ENCODE peak calls at places on chromosomes 1 and 21, in four cellular contexts. One of them, this sample, is unnamed.

GRCh38 chr1:115302390-115302961 is 35.6 kb downstream of the NGF start:
- DNase-seq in hypothalamus: no peak
- DNase-seq in stimulated activated CD4-positive, alpha-beta T cell treated with anti-CD3 and anti-CD28 coated beads, Interleukin-2, amount 100 ng/mL, for 24 hours: no peak
- DNase-seq in anterior cingulate cortex: no peak
- DNase-seq in this sample: no peak

GRCh38 chr1:202210370-202210769 is 16.8 kb downstream of the LGR6 start:
- DNase-seq in anterior cingulate cortex: no peak
- DNase-seq in stimulated activated CD4-positive, alpha-beta T cell treated with anti-CD3 and anti-CD28 coated beads, Interleukin-2, amount 100 ng/mL, for 24 hours: no peak
- DNase-seq in hypothalamus: no peak
- DNase-seq in this sample: no peak

GRCh38 chr21:45643021-45643980 is at the start of gene PCBP3:
- DNase-seq in stimulated activated CD4-positive, alpha-beta T cell treated with anti-CD3 and anti-CD28 coated beads, Interleukin-2, amount 100 ng/mL, for 24 hours: peak; percentile 96
- DNase-seq in hypothalamus: peak; percentile 85
- DNase-seq in anterior cingulate cortex: peak; percentile 96
- DNase-seq in this sample: peak; percentile 94

GRCh38 chr1:212669102-212669501 is 30.5 kb downstream of the BATF3 start:
- DNase-seq in hypothalamus: no peak
- DNase-seq in stimulated activated CD4-positive, alpha-beta T cell treated with anti-CD3 and anti-CD28 coated beads, Interleukin-2, amount 100 ng/mL, for 24 hours: no peak
- DNase-seq in anterior cingulate cortex: no peak
- DNase-seq in this sample: no peak

GRCh38 chr1:64933296-64934070 is 32.9 kb downstream of the JAK1 start:
- DNase-seq in stimulated activated CD4-positive, alpha-beta T cell treated with anti-CD3 and anti-CD28 coated beads, Interleukin-2, amount 100 ng/mL, for 24 hours: no peak
- DNase-seq in hypothalamus: no peak
- DNase-seq in anterior cingulate cortex: no peak
- DNase-seq in this sample: no peak

GRCh38 chr1:66364578-66365391 is 169.2 kb upstream of the SGIP1 start:
- DNase-seq in stimulated activated CD4-positive, alpha-beta T cell treated with anti-CD3 and anti-CD28 coated beads, Interleukin-2, amount 100 ng/mL, for 24 hours: peak; percentile 43
- DNase-seq in anterior cingulate cortex: no peak
- DNase-seq in hypothalamus: no peak
- DNase-seq in this sample: no peak

GRCh38 chr1:30904962-30905335 is 3.6 kb downstream of the SDC3 start:
- DNase-seq in hypothalamus: no peak
- DNase-seq in anterior cingulate cortex: no peak
- DNase-seq in stimulated activated CD4-positive, alpha-beta T cell treated with anti-CD3 and anti-CD28 coated beads, Interleukin-2, amount 100 ng/mL, for 24 hours: no peak
- DNase-seq in this sample: no peak

GRCh38 chr1:211574705-211575104 is 4.3 kb downstream of the SLC30A1 start:
- DNase-seq in stimulated activated CD4-positive, alpha-beta T cell treated with anti-CD3 and anti-CD28 coated beads, Interleukin-2, amount 100 ng/mL, for 24 hours: no peak
- DNase-seq in hypothalamus: no peak
- DNase-seq in anterior cingulate cortex: no peak
- DNase-seq in this sample: no peak

GRCh38 chr1:84619383-84620093 is 45.3 kb upstream of the CTBS start:
- DNase-seq in hypothalamus: no peak
- DNase-seq in anterior cingulate cortex: no peak
- DNase-seq in stimulated activated CD4-positive, alpha-beta T cell treated with anti-CD3 and anti-CD28 coated beads, Interleukin-2, amount 100 ng/mL, for 24 hours: peak; percentile 75
- DNase-seq in this sample: no peak